ENCODE peak calls at places on chromosome 21, in eight cellular contexts. U, X, T, C, K, G, M and I are unnamed samples.

GRCh38 chr21:45994738-45995685 is 13.4 kb downstream of the COL6A1 start:
- DNase-seq in X (peak), K (peak), M (no peak), C (no peak), T (no peak), G (no peak), U (no peak), I (peak)

GRCh38 chr21:39388038-39388810 is 39.3 kb upstream of the HMGN1 start:
- DNase-seq in G (peak), C (peak), T (peak), K (peak), M (peak), U (peak), X (peak), I (peak)

GRCh38 chr21:36909901-36910561 is 56.4 kb downstream of the HLCS start:
- DNase-seq in G (no peak), M (peak), C (peak), X (no peak), U (peak), T (no peak), K (no peak), I (no peak)

GRCh38 chr21:32538147-32538792 is 47.1 kb downstream of the TCP10L start:
- DNase-seq in T (no peak), M (no peak), X (no peak), G (no peak), U (no peak), K (no peak), C (no peak), I (no peak)

GRCh38 chr21:14603202-14603601 is 57.1 kb upstream of the SAMSN1 start:
- DNase-seq in C (peak), X (no peak), T (no peak), U (no peak), M (no peak), G (no peak), K (no peak), I (no peak)

GRCh38 chr21:36507397-36508018 is 27.6 kb upstream of the CLDN14 start:
- DNase-seq in T (no peak), G (no peak), X (no peak), M (no peak), U (no peak), K (no peak), C (no peak), I (no peak)

GRCh38 chr21:39125752-39126485 is 57.3 kb downstream of the PSMG1 start:
- DNase-seq in K (peak), U (no peak), X (peak), T (peak), G (no peak), C (peak), M (no peak), I (peak)

GRCh38 chr21:15701845-15702244 is 27.9 kb upstream of the USP25 start:
- DNase-seq in M (no peak), C (no peak), U (no peak), T (no peak), X (no peak), K (no peak), G (no peak), I (no peak)

GRCh38 chr21:45147473-45148315 is 73.3 kb downstream of the ADARB1 start:
- DNase-seq in U (no peak), C (no peak), G (no peak), T (no peak), K (no peak), M (no peak), X (no peak), I (no peak)

GRCh38 chr21:40680311-40680710 is 166.6 kb downstream of the DSCAM start:
- DNase-seq in C (no peak), X (no peak), G (no peak), T (no peak), U (no peak), K (no peak), M (no peak), I (no peak)

GRCh38 chr21:32065654-32066053 is 192.8 kb downstream of the HUNK start:
- DNase-seq in K (no peak), T (no peak), G (no peak), M (no peak), X (no peak), U (no peak), C (no peak), I (no peak)

GRCh38 chr21:32603131-32603530 is 9.0 kb downstream of the CFAP298 start:
- DNase-seq in C (no peak), U (no peak), M (no peak), X (no peak), K (no peak), G (no peak), T (no peak), I (no peak)

GRCh38 chr21:17089121-17089520 is 423.7 kb upstream of the CXADR start:
- DNase-seq in K (no peak), T (no peak), U (no peak), G (no peak), X (no peak), M (no peak), C (no peak), I (no peak)

GRCh38 chr21:45026833-45027232 is 47.5 kb upstream of the ADARB1 start:
- DNase-seq in G (no peak), C (no peak), M (no peak), U (no peak), T (no peak), X (no peak), K (no peak), I (no peak)

GRCh38 chr21:15210235-15210678 is 145.5 kb upstream of the NRIP1 start:
- DNase-seq in C (peak), G (no peak), M (no peak), T (peak), X (no peak), K (no peak), U (no peak), I (no peak)

GRCh38 chr21:34989337-34990151 is 59.6 kb downstream of the RUNX1 start:
- DNase-seq in G (peak), C (no peak), U (peak), M (peak), K (no peak), T (no peak), X (no peak), I (no peak)

GRCh38 chr21:14263879-14264278 is 47.9 kb downstream of the RBM11 start:
- DNase-seq in K (no peak), M (no peak), C (no peak), G (no peak), U (no peak), T (no peak), X (no peak), I (no peak)

GRCh38 chr21:14542638-14543037 is 3.5 kb downstream of the SAMSN1 start:
- DNase-seq in C (no peak), K (no peak), U (no peak), T (no peak), G (no peak), M (no peak), X (no peak), I (no peak)

GRCh38 chr21:44419679-44420078 is 35.6 kb upstream of the LRRC3 start:
- DNase-seq in T (no peak), K (no peak), X (no peak), G (no peak), M (no peak), U (no peak), C (no peak), I (no peak)